ENCODE peak calls at places on chromosomes 5 and 9, in nine cellular contexts. U is mesothelial cell of epicardium, A is heart right ventricle, M is endothelial cell, D is neural crest cell, I is testis, T is LNCaP clone FGC, R is AG04450, V is fibroblast of villous mesenchyme. E is an unnamed sample.

GRCh38 chr5:132870801-132871200 is 2.7 kb upstream of the LEAP2 start:
- DNase-seq in U (no peak), A (no peak), M (no peak), D (no peak), I (no peak), T (no peak), R (no peak), V (no peak), E (no peak)

GRCh38 chr9:14056235-14056930 is 257.6 kb downstream of the NFIB start:
- DNase-seq in U (no peak), A (no peak), M (no peak), D (no peak), I (no peak), T (no peak), R (no peak), V (peak), E (no peak)

GRCh38 chr5:139755892-139756671 is 39.5 kb upstream of the PSD2 start:
- DNase-seq in U (no peak), A (no peak), M (no peak), D (peak), I (no peak), T (no peak), R (no peak), V (no peak), E (no peak)

GRCh38 chr5:180820788-180821321 is 18.2 kb upstream of the MGAT1 start:
- DNase-seq in U (no peak), A (no peak), M (no peak), D (no peak), I (peak), T (no peak), R (no peak), V (peak), E (no peak)

GRCh38 chr9:97307500-97308163 is at the start of gene CCDC180:
- DNase-seq in U (no peak), A (peak), M (no peak), D (no peak), I (no peak), T (no peak), R (no peak), V (peak), E (peak)

GRCh38 chr5:41275813-41276512 is 62.6 kb upstream of the C6 start:
- DNase-seq in U (no peak), A (no peak), M (no peak), D (no peak), I (no peak), T (no peak), R (no peak), V (no peak), E (no peak)

GRCh38 chr5:143001764-143002351 is 231.7 kb downstream of the ARHGAP26 start:
- DNase-seq in U (no peak), A (no peak), M (no peak), D (no peak), I (no peak), T (no peak), R (no peak), V (peak), E (peak)

GRCh38 chr5:173334808-173335207 is 6.6 kb upstream of the STC2 start:
- DNase-seq in U (no peak), A (no peak), M (no peak), D (no peak), I (no peak), T (no peak), R (no peak), V (peak), E (peak)

GRCh38 chr5:112854651-112855050 is 6.4 kb upstream of the SRP19 start:
- DNase-seq in U (no peak), A (no peak), M (no peak), D (no peak), I (no peak), T (no peak), R (no peak), V (no peak), E (no peak)

GRCh38 chr9:91426123-91426745 is 2.6 kb upstream of the NFIL3 start:
- DNase-seq in U (no peak), A (no peak), M (no peak), D (no peak), I (peak), T (peak), R (no peak), V (peak), E (peak)

GRCh38 chr5:156534906-156535305 is 207.9 kb downstream of the SGCD start:
- DNase-seq in U (no peak), A (no peak), M (no peak), D (no peak), I (no peak), T (no peak), R (no peak), V (no peak), E (peak)

GRCh38 chr5:123091988-123092583 is 3.0 kb downstream of the PRDM6 start:
- DNase-seq in U (no peak), A (no peak), M (no peak), D (no peak), I (no peak), T (no peak), R (no peak), V (no peak), E (no peak)

GRCh38 chr5:35470866-35471265 is 146.8 kb upstream of the SPEF2 start:
- DNase-seq in U (no peak), A (no peak), M (no peak), D (no peak), I (no peak), T (no peak), R (no peak), V (peak), E (peak)

GRCh38 chr5:114192108-114192507 is 169.8 kb upstream of the KCNN2 start:
- DNase-seq in U (no peak), A (no peak), M (no peak), D (no peak), I (no peak), T (no peak), R (peak), V (no peak), E (peak)

GRCh38 chr5:151601376-151601775 is 10.2 kb upstream of the FAT2 start:
- DNase-seq in U (no peak), A (no peak), M (no peak), D (no peak), I (no peak), T (no peak), R (no peak), V (no peak), E (no peak)

GRCh38 chr5:92613546-92613945 is 967.5 kb downstream of the NR2F1-AS1 start:
- DNase-seq in U (no peak), A (no peak), M (no peak), D (no peak), I (no peak), T (no peak), R (no peak), V (peak), E (no peak)

GRCh38 chr5:80255752-80256479 is at the start of gene SERINC5:
- DNase-seq in U (peak), A (peak), M (peak), D (peak), I (peak), T (no peak), R (no peak), V (peak), E (peak)

GRCh38 chr9:75664597-75664996 is 225.9 kb upstream of the PCSK5 start:
- DNase-seq in U (no peak), A (no peak), M (no peak), D (no peak), I (no peak), T (no peak), R (no peak), V (no peak), E (no peak)

GRCh38 chr5:17123785-17124184 is 93.6 kb upstream of the BASP1 start:
- DNase-seq in U (no peak), A (no peak), M (no peak), D (no peak), I (peak), T (no peak), R (no peak), V (no peak), E (no peak)

DNA sequence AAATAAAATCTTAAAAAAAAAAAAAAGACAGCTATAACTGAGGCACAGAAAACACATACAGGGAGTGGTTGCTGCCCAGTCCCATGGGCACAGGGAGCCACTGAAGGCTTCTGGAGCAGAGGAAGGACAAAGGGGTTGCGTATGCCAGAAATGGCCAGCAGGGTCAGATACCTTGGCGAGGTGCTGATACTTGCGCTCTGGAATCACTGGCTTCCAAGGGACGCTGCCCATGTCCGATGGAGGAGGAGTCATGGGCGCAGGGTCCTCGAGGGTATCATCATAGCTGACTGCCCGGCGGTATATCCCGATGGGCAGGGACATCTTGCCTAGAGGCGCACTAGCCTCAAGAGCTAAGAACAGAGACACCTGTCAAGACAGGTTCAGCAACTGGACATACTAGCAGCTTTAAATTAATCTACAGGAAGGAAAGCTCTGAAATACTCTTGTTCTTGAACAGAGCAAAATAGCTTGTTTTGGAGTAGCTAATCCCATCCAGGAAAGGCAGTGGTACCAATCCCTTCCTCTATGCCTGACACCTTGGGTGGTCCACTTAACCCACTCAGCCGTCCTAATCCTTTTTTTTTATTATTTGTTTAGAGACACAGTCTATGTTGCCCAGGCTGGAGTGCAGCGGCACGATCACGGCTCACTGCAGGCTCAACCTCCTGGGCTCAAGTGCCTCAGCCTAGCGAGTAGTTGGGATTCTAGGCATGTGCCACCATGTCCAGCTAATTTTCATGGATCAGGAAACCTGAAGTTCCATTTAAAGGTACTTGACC is 6.0 kb downstream of the KIAA1191 start:
- DNase-seq in U (no peak), A (no peak), M (no peak), D (no peak), I (no peak), T (no peak), R (no peak), V (no peak), E (no peak)
- TF ChIP-seq CTCF in U (no peak), A (no peak), M (no peak), D (peak), I (no peak), T (no peak), R (no peak), V (no peak), E (no peak)

GRCh38 chr9:124794902-124795491 is 18.1 kb downstream of the OLFML2A start:
- DNase-seq in U (no peak), A (no peak), M (no peak), D (no peak), I (no peak), T (no peak), R (no peak), V (no peak), E (no peak)
- TF ChIP-seq CTCF in U (no peak), A (peak), M (no peak), D (no peak), I (no peak), T (no peak), R (no peak), V (no peak), E (no peak)

DNA sequence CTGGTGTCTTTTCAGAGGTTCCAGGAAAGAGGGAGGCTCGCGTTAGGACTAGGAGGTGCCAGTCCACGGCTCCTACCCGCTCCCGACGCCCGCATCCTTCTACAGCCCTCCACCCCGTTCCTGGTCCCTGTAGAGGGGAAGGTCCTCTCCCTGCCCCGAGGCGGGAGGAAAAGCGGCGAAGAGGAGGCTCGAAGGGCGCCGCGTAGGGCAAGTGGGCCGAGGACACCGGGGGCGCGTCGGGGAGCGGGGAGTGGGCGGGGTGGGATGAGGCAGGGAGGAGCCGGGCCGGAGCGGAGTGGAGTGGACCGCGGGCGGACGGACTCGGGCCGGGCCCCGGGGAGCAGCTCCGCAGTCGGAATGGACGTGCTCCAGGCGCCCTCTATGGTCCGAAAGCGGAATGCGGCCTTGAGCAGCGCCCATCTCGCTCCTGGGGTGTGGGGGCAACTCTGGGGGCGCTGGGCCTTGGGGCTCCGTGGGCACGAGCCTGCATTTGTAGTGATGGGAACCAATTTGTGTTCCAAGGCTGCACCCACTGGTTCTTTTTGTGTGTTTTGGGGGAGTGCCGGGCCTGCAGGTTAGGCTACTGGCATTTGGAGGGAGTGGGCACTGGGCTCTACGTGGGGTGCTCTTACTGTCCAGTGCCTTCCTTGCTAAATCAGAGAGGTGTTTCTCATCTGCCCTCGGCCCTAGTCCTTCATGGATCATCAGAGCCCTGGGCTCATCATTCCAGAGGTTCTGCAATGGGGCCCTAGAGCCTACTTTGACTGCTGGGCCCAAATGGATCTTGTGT is 7.3 kb downstream of the IRX1 start:
- DNase-seq in U (no peak), A (no peak), M (peak), D (no peak), I (peak), T (no peak), R (no peak), V (no peak), E (peak)
- TF ChIP-seq CTCF in U (peak), A (peak), M (peak), D (peak), I (no peak), T (peak), R (peak), V (peak), E (peak)

DNA sequence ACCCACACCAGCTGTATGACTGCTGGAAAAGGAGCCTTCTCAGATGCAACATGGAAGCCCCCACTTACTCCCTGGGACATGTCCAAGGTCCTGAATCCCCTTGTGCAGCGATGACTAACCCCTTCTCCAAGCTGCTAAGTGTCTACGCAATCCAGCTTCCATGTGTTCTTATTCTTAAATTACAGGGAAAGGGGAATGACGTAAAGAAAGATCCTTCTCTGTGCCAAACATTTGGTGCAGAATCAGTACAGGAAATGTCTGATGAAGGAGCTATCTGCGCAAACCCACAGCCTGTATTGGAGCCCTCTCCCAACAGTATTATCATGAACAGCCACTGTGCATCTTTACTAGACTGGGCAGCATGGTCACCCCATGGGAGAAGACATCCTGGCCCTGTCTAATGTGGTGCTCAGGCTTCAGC is 183.2 kb downstream of the FRMD3 start:
- DNase-seq in U (no peak), A (peak), M (no peak), D (no peak), I (no peak), T (no peak), R (no peak), V (peak), E (peak)
- TF ChIP-seq CTCF in U (no peak), A (no peak), M (no peak), D (no peak), I (no peak), T (no peak), R (no peak), V (no peak), E (no peak)

GRCh38 chr9:98867434-98868168 is 60.1 kb downstream of the GALNT12 start:
- DNase-seq in U (no peak), A (peak), M (no peak), D (no peak), I (peak), T (no peak), R (peak), V (peak), E (peak)

GRCh38 chr9:98871456-98872065 is 64.1 kb downstream of the GALNT12 start:
- DNase-seq in U (no peak), A (no peak), M (no peak), D (no peak), I (no peak), T (no peak), R (no peak), V (no peak), E (no peak)

GRCh38 chr9:98870782-98871455 is 63.4 kb downstream of the GALNT12 start:
- DNase-seq in U (no peak), A (no peak), M (no peak), D (no peak), I (no peak), T (no peak), R (no peak), V (no peak), E (no peak)

GRCh38 chr9:98869078-98869745 is 61.7 kb downstream of the GALNT12 start:
- DNase-seq in U (no peak), A (no peak), M (no peak), D (no peak), I (no peak), T (no peak), R (no peak), V (no peak), E (no peak)

DNA sequence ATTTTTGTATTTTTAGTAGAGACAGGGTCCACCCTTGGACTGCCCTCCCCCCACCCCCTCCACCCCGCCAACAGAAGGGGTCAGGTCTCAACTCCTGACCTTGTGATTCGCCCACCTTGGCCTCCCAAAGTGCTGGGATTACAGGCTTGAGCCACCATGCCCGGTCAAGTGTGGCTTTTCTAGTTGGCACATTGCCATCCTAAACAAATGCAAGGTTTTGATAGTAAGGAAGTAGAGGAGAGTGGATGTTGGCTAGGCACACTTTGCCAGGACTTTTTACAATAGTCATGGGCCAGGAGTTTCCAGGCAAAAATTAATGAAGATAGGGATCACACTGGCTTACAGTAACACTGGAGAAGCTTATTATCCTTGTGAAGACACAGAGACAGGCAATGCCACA is 62.4 kb downstream of the GALNT12 start:
- DNase-seq in U (no peak), A (no peak), M (no peak), D (no peak), I (no peak), T (no peak), R (no peak), V (no peak), E (no peak)
- TF ChIP-seq CTCF in U (no peak), A (no peak), M (no peak), D (no peak), I (no peak), T (no peak), R (no peak), V (no peak), E (no peak)

GRCh38 chr9:2727966-2728613 is 10.8 kb downstream of the KCNV2 start:
- DNase-seq in U (no peak), A (peak), M (peak), D (peak), I (peak), T (peak), R (peak), V (peak), E (peak)
- TF ChIP-seq CTCF in U (no peak), A (peak), M (peak), D (peak), I (peak), T (peak), R (peak), V (peak), E (peak)

DNA sequence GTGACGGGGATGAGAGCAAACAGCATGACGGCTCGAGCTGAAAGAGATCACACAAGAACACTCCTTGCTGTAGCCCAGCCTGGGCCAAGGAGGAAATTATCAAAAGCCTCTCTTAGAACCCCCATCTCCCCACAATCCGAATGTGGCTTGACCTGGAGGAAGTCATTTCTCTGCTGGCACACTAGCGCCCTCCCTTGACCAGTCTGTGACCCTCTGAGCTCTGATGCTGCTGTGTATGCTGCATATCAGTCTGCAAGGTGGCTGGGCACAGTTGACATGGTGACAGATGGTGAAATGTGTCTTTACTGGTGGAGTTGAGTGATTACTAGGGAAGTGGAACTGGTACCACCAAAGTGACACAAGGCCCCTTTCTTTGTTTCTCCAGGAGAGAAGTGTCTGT is 3.3 kb downstream of the SLC46A2 start:
- DNase-seq in U (no peak), A (no peak), M (peak), D (no peak), I (peak), T (no peak), R (no peak), V (no peak), E (no peak)
- TF ChIP-seq CTCF in U (no peak), A (no peak), M (no peak), D (no peak), I (no peak), T (no peak), R (peak), V (peak), E (no peak)